ENCODE peak calls at places on chromosomes 5 and 9, in four cellular contexts. K is NCI-H1694, E is T-helper 17 cell, Z is neural crest cell. S is an unnamed sample.
A peak's percentile ranks its signal among the peaks of the same experiment; 100 is the strongest.

GRCh38 chr9:107481035-107481434 is 8.5 kb downstream of the KLF4 start:
- DNase-seq in K (no peak), E (no peak), Z (no peak), S (no peak)

GRCh38 chr5:139038618-139039305 is 159.4 kb downstream of the SIL1 start:
- DNase-seq in K (no peak), E (no peak), Z (no peak), S (no peak)

GRCh38 chr5:179438041-179438441 is 92.8 kb upstream of the ADAMTS2 start:
- DNase-seq in K (no peak), E (no peak), Z (no peak), S (no peak)

GRCh38 chr9:131575121-131575640 is 29.9 kb downstream of the PRRT1B start:
- DNase-seq in K (no peak), E (no peak), Z (no peak), S (no peak)

GRCh38 chr9:69815313-69815712 is 5.3 kb upstream of the CFAP95 start:
- DNase-seq in K (no peak), E (no peak), Z (no peak), S (no peak)

GRCh38 chr5:177370488-177371119 is 12.9 kb downstream of the RGS14 start:
- DNase-seq in K (no peak), E (peak; percentile 37), Z (peak; percentile 87), S (peak; percentile 54)

GRCh38 chr5:115079934-115080623 is 89.6 kb downstream of the TRIM36 start:
- DNase-seq in K (no peak), E (no peak), Z (no peak), S (no peak)

GRCh38 chr5:114412509-114413171 is 50.8 kb downstream of the KCNN2 start:
- DNase-seq in K (no peak), E (no peak), Z (no peak), S (no peak)

GRCh38 chr5:1089621-1090040 is 22.2 kb downstream of the SLC12A7 start:
- DNase-seq in K (no peak), E (no peak), Z (no peak), S (no peak)

GRCh38 chr9:127937383-127938297 is at the start of gene DPM2:
- DNase-seq in K (peak; percentile 49), E (peak; percentile 83), Z (peak; percentile 65), S (peak; percentile 76)

GRCh38 chr9:35686222-35687203 is 3.2 kb downstream of the TPM2 start:
- DNase-seq in K (no peak), E (no peak), Z (no peak), S (no peak)

GRCh38 chr5:40074801-40075200 is 604.9 kb upstream of the PTGER4 start:
- DNase-seq in K (no peak), E (no peak), Z (no peak), S (no peak)